ENCODE peak calls at places on chromosomes 7 and 10, in four cellular contexts. Q, I, W and S are unnamed samples.

GRCh38 chr10:79403441-79404230 is 41.8 kb downstream of the ZCCHC24 start:
- DNase-seq in I (no peak), W (no peak), Q (no peak), S (no peak)

GRCh38 chr7:18896343-18896975 is 221.0 kb downstream of the TWIST1 start:
- DNase-seq in W (no peak), I (no peak), Q (no peak), S (no peak)

GRCh38 chr7:81186691-81187090 is 267.8 kb upstream of the SEMA3C start:
- DNase-seq in W (no peak), I (no peak), Q (no peak), S (no peak)

GRCh38 chr10:80513106-80513505 is 24.6 kb upstream of the SH2D4B start:
- DNase-seq in W (no peak), Q (no peak), I (no peak), S (no peak)

GRCh38 chr10:17138450-17139062 is 8.9 kb upstream of the CUBN start:
- DNase-seq in I (no peak), W (no peak), Q (no peak), S (no peak)

GRCh38 chr10:78541528-78542470 is 508.1 kb downstream of the RPS24 start:
- DNase-seq in Q (no peak), W (no peak), I (no peak), S (no peak)

GRCh38 chr7:23183279-23184012 is 1.6 kb downstream of the NUP42 start:
- DNase-seq in I (no peak), Q (no peak), W (no peak), S (no peak)

GRCh38 chr7:138525757-138526156 is 65.7 kb downstream of the TRIM24 start:
- DNase-seq in I (no peak), Q (no peak), W (no peak), S (no peak)

GRCh38 chr10:102675151-102675886 is 31.0 kb downstream of the TRIM8 start:
- DNase-seq in I (no peak), Q (no peak), W (no peak), S (no peak)

GRCh38 chr10:119441151-119441821 is 101.2 kb downstream of the RGS10 start:
- DNase-seq in I (no peak), Q (no peak), W (no peak), S (no peak)

GRCh38 chr7:28808786-28809533 is 149.2 kb downstream of the TRIL start:
- DNase-seq in Q (no peak), I (no peak), W (no peak), S (no peak)

GRCh38 chr10:63798599-63799498 is 277.6 kb downstream of the REEP3 start:
- DNase-seq in W (no peak), I (no peak), Q (no peak), S (no peak)

GRCh38 chr7:81736088-81736487 is 33.8 kb downstream of the HGF start:
- DNase-seq in Q (no peak), W (no peak), I (no peak), S (no peak)

GRCh38 chr10:16965740-16966447 is 148.7 kb upstream of the RSU1 start:
- DNase-seq in Q (no peak), W (no peak), I (no peak), S (no peak)

GRCh38 chr7:55532150-55532917 is 40.0 kb downstream of the VOPP1 start:
- DNase-seq in Q (no peak), W (no peak), I (no peak), S (no peak)

GRCh38 chr10:87734987-87735827 is 75.5 kb downstream of the PAPSS2 start:
- DNase-seq in I (no peak), W (peak; percentile 36), Q (no peak), S (peak; percentile 65)

GRCh38 chr7:144057954-144058353 is 9.2 kb downstream of the OR2A5 start:
- DNase-seq in Q (peak; percentile 10), W (peak; percentile 29), I (no peak), S (no peak)

GRCh38 chr7:31775511-31775910 is 88.5 kb downstream of the PPP1R17 start:
- DNase-seq in Q (no peak), W (no peak), I (peak; percentile 5), S (no peak)

GRCh38 chr10:59047180-59047579 is 129.3 kb upstream of the PHYHIPL start:
- DNase-seq in W (no peak), Q (no peak), I (peak; percentile 71), S (no peak)

GRCh38 chr7:118153551-118154177 is 30.3 kb upstream of the LSM8 start:
- DNase-seq in Q (peak; percentile 20), W (peak; percentile 21), I (peak; percentile 57), S (peak; percentile 13)

GRCh38 chr10:38159007-38159406 is 64.9 kb downstream of the ZNF37A start:
- DNase-seq in I (no peak), Q (no peak), W (no peak), S (no peak)

GRCh38 chr7:111708072-111708471 is 145.8 kb upstream of the IMMP2L start:
- DNase-seq in Q (no peak), W (no peak), I (no peak), S (no peak)

GRCh38 chr10:96919785-96920425 is 87.8 kb downstream of the LCOR start:
- DNase-seq in Q (no peak), I (no peak), W (no peak), S (no peak)

GRCh38 chr10:96089670-96090462 is 40.2 kb upstream of the ZNF518A start:
- DNase-seq in I (peak; percentile 82), W (peak; percentile 80), Q (peak; percentile 58), S (peak; percentile 95)

GRCh38 chr7:159140170-159140910 is 4.3 kb downstream of the VIPR2 start:
- DNase-seq in I (no peak), Q (no peak), W (no peak), S (no peak)

GRCh38 chr7:91242097-91242846 is 22.0 kb upstream of the FZD1 start:
- DNase-seq in W (no peak), I (no peak), Q (no peak), S (peak; percentile 14)

GRCh38 chr10:22086730-22087364 is 83.3 kb upstream of the DNAJC1 start:
- DNase-seq in W (peak; percentile 72), Q (peak; percentile 56), I (peak; percentile 46), S (peak; percentile 70)

GRCh38 chr7:53350241-53350640 is 314.8 kb downstream of the POM121L12 start:
- DNase-seq in I (no peak), Q (no peak), W (peak; percentile 20), S (peak; percentile 14)

GRCh38 chr7:49980414-49980813 is 112.6 kb downstream of the ZPBP start:
- DNase-seq in Q (no peak), W (no peak), I (no peak), S (no peak)

GRCh38 chr7:94509264-94509878 is at the start of gene CASD1:
- DNase-seq in W (peak; percentile 59), Q (peak; percentile 54), I (peak; percentile 43), S (peak; percentile 14)